ENCODE peak calls at places on chromosomes 16 and 17, in eight cellular contexts. S is fibroblast of the conjunctiva; M is HFFc6; R is CD8-positive, alpha-beta memory T cell; I is C1 segment of cervical spinal cord; G is HEK293T; E is lower leg skin; T is ACHN. V is an unnamed sample.

GRCh38 chr16:89026121-89026612 is 49.2 kb upstream of the CBFA2T3 start:
- DNase-seq in S (no peak), M (no peak), R (no peak), I (no peak), G (no peak), E (no peak), T (peak; percentile 13), V (no peak)

GRCh38 chr16:27287051-27287811 is 18.7 kb upstream of the NSMCE1 start:
- DNase-seq in S (no peak), M (no peak), R (no peak), I (no peak), G (no peak), E (peak; percentile 42), T (no peak), V (no peak)

GRCh38 chr16:70437582-70438324 is 1.1 kb downstream of the ST3GAL2 start:
- DNase-seq in S (no peak), M (peak; percentile 62), R (no peak), I (no peak), G (no peak), E (no peak), T (peak; percentile 59), V (no peak)

GRCh38 chr17:4951486-4951885 is 567 bp downstream of the ENO3 start:
- DNase-seq in S (no peak), M (no peak), R (no peak), I (no peak), G (no peak), E (no peak), T (no peak), V (no peak)

GRCh38 chr17:38898812-38899348 is 26.5 kb upstream of the LASP1NB start:
- DNase-seq in S (no peak), M (no peak), R (peak; percentile 84), I (no peak), G (no peak), E (no peak), T (no peak), V (no peak)

GRCh38 chr17:37233001-37233400 is 142.8 kb upstream of the C17orf78 start:
- DNase-seq in S (no peak), M (no peak), R (no peak), I (no peak), G (no peak), E (no peak), T (no peak), V (no peak)

GRCh38 chr16:67542464-67542863 is 13.8 kb downstream of the RIPOR1 start:
- DNase-seq in S (peak; percentile 49), M (peak; percentile 65), R (peak; percentile 76), I (no peak), G (peak; percentile 62), E (no peak), T (peak; percentile 76), V (no peak)

GRCh38 chr17:78110363-78111011 is 18.1 kb downstream of the TMC6 start:
- DNase-seq in S (no peak), M (no peak), R (no peak), I (no peak), G (no peak), E (no peak), T (no peak), V (no peak)

GRCh38 chr17:60231691-60232090 is 81.9 kb downstream of the CA4 start:
- DNase-seq in S (no peak), M (peak; percentile 64), R (no peak), I (no peak), G (no peak), E (no peak), T (no peak), V (no peak)

GRCh38 chr16:20875358-20875656 is 24.9 kb downstream of the DCUN1D3 start:
- DNase-seq in S (no peak), M (no peak), R (no peak), I (no peak), G (no peak), E (no peak), T (no peak), V (no peak)